ENCODE peak calls at places on chromosomes 1 and 21, in nine cellular contexts. O is brain microvascular endothelial cell, H is GM10248, L is thyroid gland, C is body of pancreas, K is nephron progenitor cell, I is lung, T is HFF-Myc, U is fibroblast of the aortic adventitia. Z is an unnamed sample.

GRCh38 chr1:1361982-1362423 is 3.6 kb upstream of the MXRA8 start:
- DNase-seq in O (peak), H (no peak), L (no peak), C (no peak), K (peak), I (no peak), T (no peak), U (peak), Z (no peak)

GRCh38 chr1:220887868-220888664 is 8.8 kb downstream of the HLX start:
- DNase-seq in O (no peak), H (no peak), L (no peak), C (no peak), K (no peak), I (no peak), T (no peak), U (no peak), Z (no peak)

GRCh38 chr1:58650141-58650540 is 49.7 kb downstream of the MYSM1 start:
- DNase-seq in O (no peak), H (no peak), L (no peak), C (no peak), K (no peak), I (no peak), T (no peak), U (peak), Z (no peak)

GRCh38 chr1:109933856-109934711 is 23.4 kb downstream of the CSF1 start:
- DNase-seq in O (peak), H (no peak), L (no peak), C (no peak), K (no peak), I (peak), T (no peak), U (peak), Z (no peak)

GRCh38 chr1:231919900-231920299 is 293.3 kb downstream of the DISC1 start:
- DNase-seq in O (no peak), H (no peak), L (no peak), C (no peak), K (peak), I (no peak), T (no peak), U (no peak), Z (no peak)

GRCh38 chr1:158248122-158248521 is 6.1 kb upstream of the CD1A start:
- DNase-seq in O (no peak), H (peak), L (no peak), C (no peak), K (no peak), I (no peak), T (no peak), U (no peak), Z (no peak)

GRCh38 chr1:39288735-39289465 is 84.4 kb downstream of the MACF1 start:
- DNase-seq in O (peak), H (no peak), L (no peak), C (no peak), K (no peak), I (no peak), T (no peak), U (peak), Z (no peak)

GRCh38 chr1:117241512-117241911 is 30.8 kb upstream of the VTCN1 start:
- DNase-seq in O (no peak), H (no peak), L (no peak), C (no peak), K (no peak), I (no peak), T (no peak), U (no peak), Z (no peak)

GRCh38 chr1:218785928-218786327 is 387.8 kb upstream of the LYPLAL1 start:
- DNase-seq in O (peak), H (no peak), L (peak), C (peak), K (no peak), I (no peak), T (no peak), U (peak), Z (no peak)

GRCh38 chr1:150563340-150564038 is 14.3 kb downstream of the ADAMTSL4 start:
- DNase-seq in O (no peak), H (peak), L (peak), C (peak), K (no peak), I (peak), T (no peak), U (peak), Z (no peak)

GRCh38 chr1:218570456-218570855 is 225.3 kb downstream of the TGFB2 start:
- DNase-seq in O (no peak), H (no peak), L (no peak), C (no peak), K (no peak), I (no peak), T (no peak), U (no peak), Z (no peak)

GRCh38 chr21:25887166-25887565 is 152.4 kb downstream of the GABPA start:
- DNase-seq in O (no peak), H (no peak), L (no peak), C (no peak), K (no peak), I (no peak), T (no peak), U (no peak), Z (no peak)

GRCh38 chr1:12615916-12616708 is 1.9 kb downstream of the DHRS3 start:
- DNase-seq in O (no peak), H (no peak), L (peak), C (peak), K (peak), I (peak), T (no peak), U (peak), Z (no peak)

GRCh38 chr1:30735668-30736498 is 12.5 kb upstream of the MATN1 start:
- DNase-seq in O (no peak), H (no peak), L (no peak), C (no peak), K (no peak), I (no peak), T (no peak), U (peak), Z (no peak)

GRCh38 chr21:44052830-44053226 is 40.7 kb downstream of the TRAPPC10 start:
- DNase-seq in O (no peak), H (no peak), L (peak), C (no peak), K (no peak), I (no peak), T (no peak), U (no peak), Z (no peak)

GRCh38 chr1:151802372-151802771 is 2.8 kb downstream of the LINGO4 start:
- DNase-seq in O (no peak), H (no peak), L (no peak), C (no peak), K (no peak), I (no peak), T (no peak), U (no peak), Z (no peak)

GRCh38 chr21:38170283-38170682 is 86.5 kb upstream of the KCNJ15 start:
- DNase-seq in O (peak), H (peak), L (peak), C (no peak), K (peak), I (peak), T (no peak), U (peak), Z (no peak)

GRCh38 chr1:197249324-197249723 is 18.7 kb upstream of the CRB1 start:
- DNase-seq in O (no peak), H (no peak), L (no peak), C (no peak), K (no peak), I (no peak), T (no peak), U (no peak), Z (no peak)

GRCh38 chr1:235131961-235132360 is 3.3 kb upstream of the TOMM20 start:
- DNase-seq in O (no peak), H (no peak), L (no peak), C (no peak), K (no peak), I (no peak), T (no peak), U (no peak), Z (no peak)

GRCh38 chr1:211825990-211826389 is 4.6 kb downstream of the LPGAT1 start:
- DNase-seq in O (peak), H (no peak), L (no peak), C (no peak), K (no peak), I (no peak), T (no peak), U (peak), Z (no peak)

GRCh38 chr1:46148318-46148717 is 15.9 kb upstream of the PIK3R3 start:
- DNase-seq in O (no peak), H (no peak), L (no peak), C (no peak), K (no peak), I (no peak), T (no peak), U (no peak), Z (no peak)

GRCh38 chr1:3405491-3405890 is 49.0 kb upstream of the ARHGEF16 start:
- DNase-seq in O (no peak), H (no peak), L (no peak), C (no peak), K (no peak), I (no peak), T (no peak), U (no peak), Z (no peak)
- TF ChIP-seq CTCF in O (no peak), H (no peak), L (no peak), C (no peak), K (no peak), I (no peak), T (no peak), U (no peak), Z (no peak)

DNA sequence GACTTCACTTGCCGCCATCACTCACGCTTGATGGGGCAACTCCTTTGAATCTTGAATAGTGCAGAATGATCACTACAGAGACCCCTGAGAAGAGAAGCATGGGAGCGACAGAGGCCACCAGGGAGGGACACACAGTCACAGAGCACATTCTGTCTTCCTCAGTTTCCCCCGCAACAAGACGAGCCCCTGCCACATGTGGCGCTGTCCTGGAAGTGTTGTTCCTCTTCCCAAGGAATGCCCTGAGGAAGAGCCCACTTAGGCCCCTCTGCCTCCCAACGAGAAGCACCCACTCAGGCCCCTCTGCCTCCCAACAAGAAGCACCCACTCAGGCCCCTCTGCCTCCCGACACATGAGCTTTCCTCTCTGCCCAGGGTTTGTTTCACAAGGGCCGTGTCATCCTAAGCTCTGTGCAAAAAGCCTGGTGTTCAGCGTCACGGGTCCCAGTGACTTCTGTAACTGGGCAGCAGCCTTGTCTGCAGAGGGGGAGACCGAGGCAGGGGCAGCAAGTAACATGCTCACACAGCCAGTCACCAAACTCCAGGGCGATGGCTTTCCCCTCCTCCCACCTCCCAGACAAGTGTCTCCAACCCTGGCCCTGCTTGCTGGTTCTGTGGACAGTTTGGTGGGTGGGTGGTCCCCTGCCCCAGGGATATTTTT is 19.8 kb downstream of the SLC37A1 start:
- DNase-seq in O (no peak), H (no peak), L (peak), C (no peak), K (no peak), I (no peak), T (no peak), U (no peak), Z (no peak)
- TF ChIP-seq CTCF in O (no peak), H (no peak), L (no peak), C (no peak), K (no peak), I (no peak), T (no peak), U (no peak), Z (no peak)

DNA sequence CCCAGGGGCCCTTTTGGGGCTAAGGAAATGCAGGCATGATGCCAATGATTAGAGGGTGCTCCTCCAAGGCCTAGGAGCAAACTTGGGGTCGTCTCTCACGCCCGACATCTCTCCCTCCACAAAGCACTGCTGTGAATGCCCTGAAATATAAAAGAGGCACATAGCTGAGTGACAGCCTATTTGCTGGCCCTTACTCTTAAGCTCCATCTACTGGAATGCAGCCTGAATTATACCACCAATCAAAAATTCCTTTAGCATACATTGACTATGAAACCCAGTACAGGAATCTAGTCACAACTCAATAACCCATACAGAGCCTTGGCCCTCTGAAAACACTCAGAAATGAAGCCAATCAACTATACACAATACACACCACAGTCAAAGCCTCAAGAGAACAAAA is 105.5 kb downstream of the LRIG2 start:
- DNase-seq in O (no peak), H (no peak), L (no peak), C (no peak), K (no peak), I (no peak), T (no peak), U (peak), Z (no peak)
- TF ChIP-seq CTCF in O (peak), H (no peak), L (no peak), C (no peak), K (no peak), I (no peak), T (peak), U (peak), Z (peak)

DNA sequence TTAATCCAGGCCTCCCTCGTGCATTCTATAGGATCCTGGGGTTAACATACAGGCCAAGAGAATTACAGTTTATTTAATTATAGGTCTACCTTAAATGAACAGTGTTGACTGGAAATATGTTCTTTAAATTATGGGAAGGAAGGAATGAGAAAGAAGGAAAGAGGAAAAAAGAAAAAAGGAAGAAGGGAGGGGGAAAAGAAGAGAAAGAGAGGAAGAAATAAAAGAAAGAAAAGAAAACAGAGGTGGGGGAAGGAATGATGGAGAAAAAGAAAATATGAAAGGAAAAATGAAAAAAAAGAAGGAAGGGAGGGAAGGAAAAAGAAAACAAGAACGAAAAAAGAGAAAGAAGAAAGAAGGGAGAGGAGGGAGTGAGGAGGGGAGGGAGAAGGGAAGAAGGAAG is 38.5 kb downstream of the WNT9A start:
- DNase-seq in O (no peak), H (no peak), L (no peak), C (no peak), K (no peak), I (no peak), T (no peak), U (no peak), Z (no peak)
- TF ChIP-seq CTCF in O (no peak), H (no peak), L (no peak), C (no peak), K (no peak), I (no peak), T (no peak), U (no peak), Z (no peak)

GRCh38 chr1:108200627-108201106 is 524 bp upstream of the SLC25A24 start:
- DNase-seq in O (peak), H (peak), L (peak), C (peak), K (peak), I (peak), T (peak), U (peak), Z (no peak)
- TF ChIP-seq CTCF in O (peak), H (peak), L (no peak), C (no peak), K (no peak), I (peak), T (peak), U (peak), Z (peak)

GRCh38 chr1:168453056-168453455 is 90.7 kb downstream of the XCL2 start:
- DNase-seq in O (no peak), H (no peak), L (no peak), C (no peak), K (no peak), I (no peak), T (no peak), U (no peak), Z (no peak)

GRCh38 chr1:168454211-168454815 is 89.5 kb downstream of the XCL2 start:
- DNase-seq in O (no peak), H (no peak), L (no peak), C (no peak), K (no peak), I (no peak), T (no peak), U (peak), Z (no peak)

GRCh38 chr1:168455764-168456163 is 88.0 kb downstream of the XCL2 start:
- DNase-seq in O (no peak), H (no peak), L (no peak), C (no peak), K (no peak), I (no peak), T (no peak), U (no peak), Z (no peak)

GRCh38 chr1:168447871-168448270 is 95.9 kb downstream of the XCL2 start:
- DNase-seq in O (no peak), H (no peak), L (no peak), C (no peak), K (no peak), I (no peak), T (no peak), U (no peak), Z (no peak)

DNA sequence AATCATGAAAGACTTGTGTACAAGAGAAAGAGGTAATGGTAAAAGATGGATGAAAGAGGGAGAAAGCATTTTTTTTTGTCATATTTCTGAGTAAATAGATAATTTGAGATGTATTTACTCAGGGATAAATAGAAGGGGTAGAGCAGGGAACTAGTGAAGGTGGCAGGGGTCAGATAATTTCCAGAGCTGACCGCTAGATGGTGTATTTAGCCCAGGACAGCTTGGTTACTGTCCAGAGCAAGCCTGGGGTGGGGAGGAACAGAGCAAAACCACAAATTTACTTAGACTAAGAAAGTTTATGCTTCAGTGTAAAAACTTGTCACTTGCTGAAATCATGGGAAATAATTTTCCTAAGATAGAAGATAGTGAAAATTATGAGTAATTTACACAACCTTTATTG is 91.5 kb downstream of the XCL2 start:
- DNase-seq in O (no peak), H (no peak), L (no peak), C (no peak), K (no peak), I (no peak), T (no peak), U (no peak), Z (no peak)
- TF ChIP-seq CTCF in O (peak), H (peak), L (no peak), C (no peak), K (no peak), I (no peak), T (peak), U (peak), Z (peak)

DNA sequence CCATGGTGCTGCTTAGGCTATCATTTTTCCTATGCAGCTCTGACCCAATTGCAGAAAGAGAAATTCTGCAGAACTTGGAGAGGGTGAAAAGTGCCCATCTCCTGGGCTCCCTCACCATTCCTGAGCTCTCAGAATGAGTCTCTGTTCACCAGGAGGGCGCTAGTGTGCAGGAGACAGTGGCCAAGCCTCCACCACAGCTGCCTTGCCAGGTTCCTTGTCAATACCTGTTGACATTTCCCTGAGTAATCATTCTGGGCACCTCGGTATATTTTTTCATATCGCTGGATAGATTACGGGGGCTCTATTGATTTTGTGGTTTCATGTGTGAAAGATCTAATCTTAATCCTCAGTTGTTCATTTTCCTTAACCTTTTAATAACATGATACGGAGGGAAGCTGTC is 13.0 kb upstream of the C8B start:
- DNase-seq in O (no peak), H (no peak), L (no peak), C (peak), K (no peak), I (no peak), T (no peak), U (no peak), Z (no peak)
- TF ChIP-seq CTCF in O (no peak), H (no peak), L (no peak), C (no peak), K (no peak), I (no peak), T (no peak), U (no peak), Z (no peak)